ENCODE peak calls at places on chromosome 20, in five cellular contexts. S is cardiac muscle cell, C is fibroblast of lung, Z is right cardiac atrium, L is osteoblast. D is an unnamed sample.

GRCh38 chr20:48680650-48681049 is 147.1 kb downstream of the PREX1 start:
- DNase-seq in Z (no peak), C (no peak), S (no peak), L (no peak), D (no peak)

GRCh38 chr20:37560629-37561028 is 33.0 kb upstream of the BLCAP start:
- DNase-seq in S (no peak), L (no peak), C (no peak), Z (no peak), D (no peak)

GRCh38 chr20:41575412-41575811 is 42.8 kb downstream of the CHD6 start:
- DNase-seq in S (no peak), C (no peak), Z (no peak), L (no peak), D (no peak)

GRCh38 chr20:17227669-17228623 is 1.1 kb downstream of the PCSK2 start:
- DNase-seq in S (peak; percentile 77), Z (peak; percentile 25), L (peak; percentile 66), C (peak; percentile 1), D (no peak)

GRCh38 chr20:47929368-47930115 is 144.3 kb upstream of the SULF2 start:
- DNase-seq in L (peak; percentile 91), Z (no peak), C (peak; percentile 89), S (peak; percentile 30), D (no peak)

GRCh38 chr20:396252-396618 is 11.9 kb upstream of the RBCK1 start:
- DNase-seq in C (no peak), S (no peak), L (no peak), Z (no peak), D (no peak)

GRCh38 chr20:51385941-51386530 is 156.5 kb downstream of the NFATC2 start:
- DNase-seq in C (peak; percentile 32), L (peak; percentile 84), S (peak; percentile 57), Z (no peak), D (peak; percentile 37)

GRCh38 chr20:32451682-32452461 is 93.7 kb downstream of the ASXL1 start:
- DNase-seq in Z (no peak), S (no peak), C (no peak), L (peak; percentile 68), D (no peak)

GRCh38 chr20:50229156-50229605 is 38.6 kb downstream of the CEBPB start:
- DNase-seq in L (peak; percentile 36), Z (no peak), C (no peak), S (no peak), D (no peak)

GRCh38 chr20:51227744-51228143 is 204.8 kb upstream of the KCNG1 start:
- DNase-seq in Z (no peak), C (no peak), S (no peak), L (no peak), D (no peak)

GRCh38 chr20:17712201-17712600 is 12.4 kb downstream of the BANF2 start:
- DNase-seq in C (no peak), Z (no peak), S (no peak), L (no peak), D (no peak)

GRCh38 chr20:2698186-2698817 is 5.7 kb downstream of the EBF4 start:
- DNase-seq in C (no peak), L (peak; percentile 55), Z (no peak), S (no peak), D (no peak)

GRCh38 chr20:63868264-63868663 is 3.2 kb downstream of the TPD52L2 start:
- DNase-seq in S (no peak), L (peak; percentile 30), C (no peak), Z (no peak), D (no peak)

GRCh38 chr20:63876489-63877036 is 11.5 kb downstream of the TPD52L2 start:
- DNase-seq in C (no peak), S (no peak), Z (peak; percentile 53), L (peak; percentile 39), D (no peak)

GRCh38 chr20:63877755-63878470 is 12.8 kb downstream of the TPD52L2 start:
- DNase-seq in S (no peak), Z (peak; percentile 50), C (no peak), L (peak; percentile 44), D (no peak)

GRCh38 chr20:63874254-63874653 is 9.2 kb downstream of the TPD52L2 start:
- DNase-seq in L (no peak), Z (no peak), S (no peak), C (no peak), D (no peak)

DNA sequence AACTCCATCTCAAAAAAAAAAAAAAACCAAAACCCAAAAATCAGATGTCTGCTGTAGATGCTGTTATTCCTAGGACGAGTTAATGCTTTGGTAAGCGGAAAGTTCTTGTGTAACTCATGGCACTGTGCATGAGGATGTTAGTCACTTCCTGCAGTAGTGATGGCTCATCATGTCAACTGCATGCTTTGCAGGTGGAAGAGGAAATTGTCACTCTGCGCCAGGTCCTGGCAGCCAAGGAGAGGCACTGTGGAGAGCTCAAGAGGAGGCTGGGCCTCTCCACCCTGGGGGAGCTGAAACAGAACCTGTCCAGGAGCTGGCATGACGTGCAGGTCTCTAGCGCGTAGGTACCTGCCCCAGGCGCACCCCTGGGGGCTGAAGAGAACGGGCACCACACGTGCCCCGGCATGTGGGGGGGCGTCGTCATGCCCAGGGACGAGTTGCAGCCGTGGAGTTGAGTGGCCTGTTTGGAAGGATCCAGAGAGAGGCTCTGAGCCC is 8.5 kb downstream of the TPD52L2 start:
- DNase-seq in S (no peak), L (peak; percentile 97), Z (peak; percentile 77), C (peak; percentile 78), D (peak; percentile 29)
- H3K4me3 ChIP-seq in S (no peak overlapping the region), L (no peak overlapping the region), Z (no peak overlapping the region), C (no peak overlapping the region), D (no peak overlapping the region)

GRCh38 chr20:40416274-40416673 is 272.8 kb downstream of the MAFB start:
- DNase-seq in L (no peak), S (no peak), C (no peak), Z (no peak), D (no peak)

DNA sequence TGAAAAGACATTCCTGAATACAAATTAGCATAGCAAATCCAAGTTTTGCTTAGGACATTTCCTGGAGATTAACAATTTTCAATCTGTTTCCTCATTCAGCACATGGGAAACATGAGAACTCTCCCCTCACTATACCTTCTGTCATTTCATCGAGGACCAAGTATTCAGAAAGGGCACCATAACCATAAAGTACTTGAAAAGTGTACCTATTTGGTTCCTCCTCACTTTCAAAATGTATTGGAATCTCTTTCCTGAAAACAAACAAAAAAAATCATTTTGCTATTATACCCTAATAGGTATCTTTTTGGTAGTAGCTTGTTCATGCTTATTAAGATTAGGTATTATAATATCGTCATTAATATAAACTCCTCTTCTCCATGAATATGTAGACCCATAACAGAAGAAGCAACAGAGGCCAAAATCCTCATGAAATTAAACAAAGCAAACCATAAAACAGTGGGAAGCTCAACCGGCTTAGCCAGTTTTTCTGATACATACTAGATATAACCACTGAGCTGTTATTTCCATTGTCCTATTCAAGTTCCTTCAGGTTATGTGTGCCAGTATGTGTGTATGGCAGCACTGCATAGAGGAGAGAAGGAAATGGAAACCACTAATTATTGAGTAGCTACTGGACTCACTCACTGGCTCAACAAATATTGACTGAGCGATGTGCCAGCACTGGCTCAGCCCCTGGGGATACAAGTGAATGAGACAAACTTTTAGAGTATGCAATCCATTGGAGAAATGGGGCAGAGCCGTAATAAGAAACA is 274.0 kb downstream of the MAFB start:
- DNase-seq in Z (no peak), S (no peak), L (no peak), C (no peak), D (no peak)
- H3K27ac ChIP-seq in Z (no peak overlapping the region), S (no peak overlapping the region), L (no peak overlapping the region), C (no peak overlapping the region), D (no peak overlapping the region)

GRCh38 chr20:45363611-45364492 is 896 bp downstream of the SYS1 start:
- DNase-seq in C (no peak), S (no peak), L (peak; percentile 56), Z (no peak), D (no peak)

GRCh38 chr20:45365444-45365970 is 2.6 kb downstream of the SYS1 start:
- DNase-seq in Z (no peak), C (no peak), L (no peak), S (no peak), D (no peak)

GRCh38 chr20:45366192-45366591 is 3.2 kb downstream of the SYS1 start:
- DNase-seq in S (no peak), C (no peak), Z (no peak), L (no peak), D (no peak)

GRCh38 chr20:45361794-45362193 is 1.2 kb upstream of the SYS1 start:
- DNase-seq in L (no peak), S (no peak), Z (no peak), C (no peak), D (no peak)

GRCh38 chr20:45362804-45363610 is at the start of gene SYS1:
- DNase-seq in C (peak; percentile 96), L (peak; percentile 98), Z (peak; percentile 99), S (peak; percentile 98), D (peak; percentile 98)
- H3K4me1 ChIP-seq in C (peaks cover 19% of the 10 kb centered on the region), L (peaks cover 41% of the 10 kb centered on the region), Z (peaks cover 6% of the 10 kb centered on the region), S (peaks cover 14% of the 10 kb centered on the region), D (peaks cover 41% of the 10 kb centered on the region)

DNA sequence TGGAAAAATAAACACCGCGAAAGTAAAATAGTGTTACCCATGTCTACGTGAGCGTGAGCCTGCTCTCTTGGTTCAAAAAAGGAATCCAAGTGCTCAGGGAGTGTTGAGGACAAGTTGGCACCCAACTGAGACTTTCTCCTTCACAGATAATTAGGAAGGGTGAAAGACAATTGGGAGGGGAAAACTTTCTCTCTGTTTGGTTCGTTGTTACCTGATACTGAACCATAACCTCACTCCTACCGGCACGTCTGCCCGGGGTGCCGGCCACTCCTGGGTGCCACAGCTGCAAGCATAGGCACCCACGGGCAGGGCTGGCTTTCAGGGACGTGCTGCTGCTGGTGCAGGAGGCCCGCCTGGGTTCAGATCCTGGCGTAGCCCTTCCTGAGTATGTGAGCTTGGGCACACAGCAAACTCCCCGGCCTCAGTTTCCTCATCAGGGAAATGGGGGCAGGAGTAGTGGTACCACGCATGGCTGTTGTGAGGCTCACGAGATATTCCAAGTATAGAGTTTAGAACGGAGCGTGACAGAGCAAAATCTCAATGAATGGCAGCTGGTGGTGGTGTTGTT is 38.2 kb upstream of the PMEPA1 start:
- DNase-seq in C (peak; percentile 33), Z (no peak), S (no peak), L (no peak), D (no peak)
- H3K4me3 ChIP-seq in C (no peak overlapping the region), Z (no peak overlapping the region), S (no peak overlapping the region), L (peak overlapping the region; percentile 69), D (no peak overlapping the region)

GRCh38 chr20:63850689-63851547 is 10.4 kb upstream of the ABHD16B start:
- DNase-seq in Z (no peak), C (no peak), L (peak; percentile 83), S (no peak), D (no peak)

GRCh38 chr20:63854766-63855362 is 6.4 kb upstream of the ABHD16B start:
- DNase-seq in C (no peak), S (peak; percentile 63), Z (peak; percentile 87), L (peak; percentile 93), D (no peak)

GRCh38 chr20:63856111-63856511 is 5.2 kb upstream of the ABHD16B start:
- DNase-seq in L (no peak), C (no peak), S (no peak), Z (no peak), D (no peak)

GRCh38 chr20:63855363-63856110 is 5.8 kb upstream of the ABHD16B start:
- DNase-seq in S (no peak), C (no peak), Z (peak; percentile 70), L (peak; percentile 93), D (no peak)

GRCh38 chr20:63854069-63854765 is 7.1 kb upstream of the ABHD16B start:
- DNase-seq in Z (peak; percentile 78), C (peak; percentile 37), S (no peak), L (peak; percentile 94), D (no peak)
- H3K27ac ChIP-seq in Z (peak overlapping the region; percentile 68), C (no peak overlapping the region), S (peak overlapping the region; percentile 95), L (no peak overlapping the region), D (no peak overlapping the region)

GRCh38 chr20:46007671-46008070 is 1.0 kb upstream of the MMP9 start:
- DNase-seq in S (no peak), Z (no peak), L (no peak), C (no peak), D (no peak)
- H3K4me1 ChIP-seq in S (no peaks in the 10 kb centered on the region), Z (no peaks in the 10 kb centered on the region), L (peaks cover 5% of the 10 kb centered on the region), C (no peaks in the 10 kb centered on the region), D (peaks cover 87% of the 10 kb centered on the region)